ENCODE peak calls at places on chromosomes 4 and X, in eight cellular contexts. One of them, this sample, is unnamed.

GRCh38 chr4:39759569-39759968 is 61.6 kb downstream of the UBE2K start:
- DNase-seq in anterior cingulate cortex: no peak
- DNase-seq in activated T-cell treated with anti-CD3 and anti-CD28 coated beads, Interleukin-2, amount 50 U/mL, for 72 hours: no peak
- DNase-seq in T-helper 2 cell: no peak
- DNase-seq in substantia nigra: no peak
- DNase-seq in activated T-helper 1 cell treated with anti-CD3 and anti-CD28 coated beads, Interleukin-2, amount 50 U/mL, for 16 hours: no peak
- DNase-seq in posterior cingulate gyrus: no peak
- DNase-seq in activated CD8-positive, alpha-beta memory T cell treated with anti-CD3 and anti-CD28 coated beads, Interleukin-2, amount 50 U/mL, for 48 hours: no peak
- DNase-seq in this sample: no peak

GRCh38 chr4:166422475-166422874 is 549.4 kb downstream of the TLL1 start:
- DNase-seq in anterior cingulate cortex: no peak
- DNase-seq in activated T-cell treated with anti-CD3 and anti-CD28 coated beads, Interleukin-2, amount 50 U/mL, for 72 hours: no peak
- DNase-seq in T-helper 2 cell: no peak
- DNase-seq in substantia nigra: no peak
- DNase-seq in activated T-helper 1 cell treated with anti-CD3 and anti-CD28 coated beads, Interleukin-2, amount 50 U/mL, for 16 hours: no peak
- DNase-seq in posterior cingulate gyrus: no peak
- DNase-seq in activated CD8-positive, alpha-beta memory T cell treated with anti-CD3 and anti-CD28 coated beads, Interleukin-2, amount 50 U/mL, for 48 hours: no peak
- DNase-seq in this sample: no peak

GRCh38 chrX:698246-698645 is 67.7 kb downstream of the SHOX start:
- DNase-seq in anterior cingulate cortex: no peak
- DNase-seq in activated T-cell treated with anti-CD3 and anti-CD28 coated beads, Interleukin-2, amount 50 U/mL, for 72 hours: no peak
- DNase-seq in T-helper 2 cell: no peak
- DNase-seq in substantia nigra: no peak
- DNase-seq in activated T-helper 1 cell treated with anti-CD3 and anti-CD28 coated beads, Interleukin-2, amount 50 U/mL, for 16 hours: no peak
- DNase-seq in posterior cingulate gyrus: no peak
- DNase-seq in activated CD8-positive, alpha-beta memory T cell treated with anti-CD3 and anti-CD28 coated beads, Interleukin-2, amount 50 U/mL, for 48 hours: no peak
- DNase-seq in this sample: no peak

GRCh38 chr4:177016541-177017141 is 223.9 kb upstream of the VEGFC start:
- DNase-seq in anterior cingulate cortex: no peak
- DNase-seq in activated T-cell treated with anti-CD3 and anti-CD28 coated beads, Interleukin-2, amount 50 U/mL, for 72 hours: no peak
- DNase-seq in T-helper 2 cell: no peak
- DNase-seq in substantia nigra: no peak
- DNase-seq in activated T-helper 1 cell treated with anti-CD3 and anti-CD28 coated beads, Interleukin-2, amount 50 U/mL, for 16 hours: no peak
- DNase-seq in posterior cingulate gyrus: no peak
- DNase-seq in activated CD8-positive, alpha-beta memory T cell treated with anti-CD3 and anti-CD28 coated beads, Interleukin-2, amount 50 U/mL, for 48 hours: no peak
- DNase-seq in this sample: no peak

GRCh38 chrX:102832661-102833060 is 104.4 kb upstream of the RAB40AL start:
- DNase-seq in anterior cingulate cortex: peak
- DNase-seq in activated T-cell treated with anti-CD3 and anti-CD28 coated beads, Interleukin-2, amount 50 U/mL, for 72 hours: no peak
- DNase-seq in T-helper 2 cell: no peak
- DNase-seq in substantia nigra: no peak
- DNase-seq in activated T-helper 1 cell treated with anti-CD3 and anti-CD28 coated beads, Interleukin-2, amount 50 U/mL, for 16 hours: no peak
- DNase-seq in posterior cingulate gyrus: no peak
- DNase-seq in activated CD8-positive, alpha-beta memory T cell treated with anti-CD3 and anti-CD28 coated beads, Interleukin-2, amount 50 U/mL, for 48 hours: no peak
- DNase-seq in this sample: no peak

GRCh38 chrX:11944486-11944885 is 186.4 kb downstream of the MSL3 start:
- DNase-seq in anterior cingulate cortex: no peak
- DNase-seq in activated T-cell treated with anti-CD3 and anti-CD28 coated beads, Interleukin-2, amount 50 U/mL, for 72 hours: peak
- DNase-seq in T-helper 2 cell: no peak
- DNase-seq in substantia nigra: no peak
- DNase-seq in activated T-helper 1 cell treated with anti-CD3 and anti-CD28 coated beads, Interleukin-2, amount 50 U/mL, for 16 hours: no peak
- DNase-seq in posterior cingulate gyrus: no peak
- DNase-seq in activated CD8-positive, alpha-beta memory T cell treated with anti-CD3 and anti-CD28 coated beads, Interleukin-2, amount 50 U/mL, for 48 hours: no peak
- DNase-seq in this sample: no peak

GRCh38 chr4:90540536-90540935 is 413.3 kb downstream of the CCSER1 start:
- DNase-seq in anterior cingulate cortex: no peak
- DNase-seq in activated T-cell treated with anti-CD3 and anti-CD28 coated beads, Interleukin-2, amount 50 U/mL, for 72 hours: no peak
- DNase-seq in T-helper 2 cell: no peak
- DNase-seq in substantia nigra: no peak
- DNase-seq in activated T-helper 1 cell treated with anti-CD3 and anti-CD28 coated beads, Interleukin-2, amount 50 U/mL, for 16 hours: no peak
- DNase-seq in posterior cingulate gyrus: no peak
- DNase-seq in activated CD8-positive, alpha-beta memory T cell treated with anti-CD3 and anti-CD28 coated beads, Interleukin-2, amount 50 U/mL, for 48 hours: no peak
- DNase-seq in this sample: no peak

GRCh38 chrX:110852180-110852579 is 56.6 kb upstream of the CHRDL1 start:
- DNase-seq in anterior cingulate cortex: no peak
- DNase-seq in activated T-cell treated with anti-CD3 and anti-CD28 coated beads, Interleukin-2, amount 50 U/mL, for 72 hours: peak
- DNase-seq in T-helper 2 cell: no peak
- DNase-seq in substantia nigra: no peak
- DNase-seq in activated T-helper 1 cell treated with anti-CD3 and anti-CD28 coated beads, Interleukin-2, amount 50 U/mL, for 16 hours: no peak
- DNase-seq in posterior cingulate gyrus: no peak
- DNase-seq in activated CD8-positive, alpha-beta memory T cell treated with anti-CD3 and anti-CD28 coated beads, Interleukin-2, amount 50 U/mL, for 48 hours: no peak
- DNase-seq in this sample: no peak

GRCh38 chrX:57918750-57919436 is 8.6 kb upstream of the ZXDA start:
- DNase-seq in anterior cingulate cortex: peak
- DNase-seq in activated T-cell treated with anti-CD3 and anti-CD28 coated beads, Interleukin-2, amount 50 U/mL, for 72 hours: peak
- DNase-seq in T-helper 2 cell: no peak
- DNase-seq in substantia nigra: no peak
- DNase-seq in activated T-helper 1 cell treated with anti-CD3 and anti-CD28 coated beads, Interleukin-2, amount 50 U/mL, for 16 hours: no peak
- DNase-seq in posterior cingulate gyrus: no peak
- DNase-seq in activated CD8-positive, alpha-beta memory T cell treated with anti-CD3 and anti-CD28 coated beads, Interleukin-2, amount 50 U/mL, for 48 hours: no peak
- DNase-seq in this sample: peak

GRCh38 chrX:13283512-13283911 is 36.3 kb downstream of the ATXN3L start:
- DNase-seq in anterior cingulate cortex: no peak
- DNase-seq in activated T-cell treated with anti-CD3 and anti-CD28 coated beads, Interleukin-2, amount 50 U/mL, for 72 hours: no peak
- DNase-seq in T-helper 2 cell: no peak
- DNase-seq in substantia nigra: no peak
- DNase-seq in activated T-helper 1 cell treated with anti-CD3 and anti-CD28 coated beads, Interleukin-2, amount 50 U/mL, for 16 hours: no peak
- DNase-seq in posterior cingulate gyrus: no peak
- DNase-seq in activated CD8-positive, alpha-beta memory T cell treated with anti-CD3 and anti-CD28 coated beads, Interleukin-2, amount 50 U/mL, for 48 hours: no peak
- DNase-seq in this sample: no peak

This sample was measured in 8988T.